ENCODE peak calls at places on chromosomes 12 and 14, in six cellular contexts. One of them, this sample, is unnamed.

GRCh38 chr12:124466200-124467128 is 100.9 kb downstream of the NCOR2 start:
- DNase-seq in fibroblast of lung: peak
- DNase-seq in CD8-positive, alpha-beta T cell: peak
- DNase-seq in transverse colon: peak
- DNase-seq in MM.1S: no peak
- DNase-seq in tibial artery: no peak
- DNase-seq in this sample: peak

GRCh38 chr14:21521526-21521925 is 4.6 kb downstream of the SALL2 start:
- DNase-seq in fibroblast of lung: peak
- DNase-seq in MM.1S: no peak
- DNase-seq in CD8-positive, alpha-beta T cell: no peak
- DNase-seq in tibial artery: no peak
- DNase-seq in transverse colon: no peak
- DNase-seq in this sample: no peak

GRCh38 chr14:60848066-60848465 is 113.5 kb downstream of the MNAT1 start:
- DNase-seq in transverse colon: no peak
- DNase-seq in MM.1S: no peak
- DNase-seq in tibial artery: no peak
- DNase-seq in fibroblast of lung: no peak
- DNase-seq in CD8-positive, alpha-beta T cell: no peak
- DNase-seq in this sample: no peak

GRCh38 chr12:108640802-108641445 is 7.2 kb upstream of the SELPLG start:
- DNase-seq in fibroblast of lung: peak
- DNase-seq in CD8-positive, alpha-beta T cell: no peak
- DNase-seq in MM.1S: peak
- DNase-seq in transverse colon: peak
- DNase-seq in tibial artery: peak
- DNase-seq in this sample: no peak

GRCh38 chr14:22767323-22767589 is 768 bp downstream of the OXA1L start:
- DNase-seq in fibroblast of lung: no peak
- DNase-seq in tibial artery: no peak
- DNase-seq in CD8-positive, alpha-beta T cell: no peak
- DNase-seq in transverse colon: no peak
- DNase-seq in MM.1S: no peak
- DNase-seq in this sample: no peak

GRCh38 chr12:108621161-108621560 is 12.5 kb downstream of the SELPLG start:
- DNase-seq in tibial artery: no peak
- DNase-seq in fibroblast of lung: no peak
- DNase-seq in MM.1S: no peak
- DNase-seq in transverse colon: no peak
- DNase-seq in CD8-positive, alpha-beta T cell: no peak
- DNase-seq in this sample: no peak

GRCh38 chr12:96047621-96048211 is 12.3 kb upstream of the LTA4H start:
- DNase-seq in MM.1S: peak
- DNase-seq in fibroblast of lung: peak
- DNase-seq in CD8-positive, alpha-beta T cell: no peak
- DNase-seq in transverse colon: peak
- DNase-seq in tibial artery: peak
- DNase-seq in this sample: no peak

GRCh38 chr12:14950982-14951746 is 10.2 kb downstream of the ARHGDIB start:
- DNase-seq in fibroblast of lung: peak
- DNase-seq in CD8-positive, alpha-beta T cell: peak
- DNase-seq in tibial artery: no peak
- DNase-seq in MM.1S: no peak
- DNase-seq in transverse colon: peak
- DNase-seq in this sample: no peak

GRCh38 chr12:214005-214736 is at the start of gene SLC6A12:
- DNase-seq in MM.1S: no peak
- DNase-seq in CD8-positive, alpha-beta T cell: no peak
- DNase-seq in tibial artery: no peak
- DNase-seq in fibroblast of lung: no peak
- DNase-seq in transverse colon: no peak
- DNase-seq in this sample: no peak

GRCh38 chr14:24802236-24802635 is 168.2 kb upstream of the GZMB start:
- DNase-seq in CD8-positive, alpha-beta T cell: no peak
- DNase-seq in MM.1S: no peak
- DNase-seq in transverse colon: no peak
- DNase-seq in fibroblast of lung: no peak
- DNase-seq in tibial artery: no peak
- DNase-seq in this sample: no peak

GRCh38 chr14:80356413-80356812 is 145.1 kb upstream of the DIO2 start:
- DNase-seq in fibroblast of lung: peak
- DNase-seq in tibial artery: no peak
- DNase-seq in MM.1S: no peak
- DNase-seq in transverse colon: no peak
- DNase-seq in CD8-positive, alpha-beta T cell: no peak
- DNase-seq in this sample: no peak

GRCh38 chr12:29317556-29318363 is 63.2 kb downstream of the ERGIC2 start:
- DNase-seq in MM.1S: peak
- DNase-seq in CD8-positive, alpha-beta T cell: peak
- DNase-seq in fibroblast of lung: peak
- DNase-seq in tibial artery: peak
- DNase-seq in transverse colon: peak
- DNase-seq in this sample: no peak

GRCh38 chr12:27119797-27120196 is 37.4 kb upstream of the C12orf71 start:
- DNase-seq in transverse colon: no peak
- DNase-seq in fibroblast of lung: no peak
- DNase-seq in MM.1S: no peak
- DNase-seq in tibial artery: no peak
- DNase-seq in CD8-positive, alpha-beta T cell: no peak
- DNase-seq in this sample: no peak

GRCh38 chr12:63018273-63018672 is 83.3 kb upstream of the PPM1H start:
- DNase-seq in CD8-positive, alpha-beta T cell: no peak
- DNase-seq in fibroblast of lung: no peak
- DNase-seq in transverse colon: no peak
- DNase-seq in MM.1S: no peak
- DNase-seq in tibial artery: no peak
- DNase-seq in this sample: no peak

GRCh38 chr14:20657216-20658211 is 16.0 kb upstream of the OR6S1 start:
- DNase-seq in fibroblast of lung: no peak
- DNase-seq in CD8-positive, alpha-beta T cell: peak
- DNase-seq in transverse colon: no peak
- DNase-seq in tibial artery: no peak
- DNase-seq in MM.1S: no peak
- DNase-seq in this sample: no peak

GRCh38 chr12:18552829-18553228 is 185.0 kb downstream of the PLCZ1 start:
- DNase-seq in CD8-positive, alpha-beta T cell: no peak
- DNase-seq in transverse colon: no peak
- DNase-seq in tibial artery: no peak
- DNase-seq in fibroblast of lung: no peak
- DNase-seq in MM.1S: no peak
- DNase-seq in this sample: no peak

GRCh38 chr12:115191342-115191741 is 507.4 kb upstream of the TBX3 start:
- DNase-seq in fibroblast of lung: no peak
- DNase-seq in MM.1S: no peak
- DNase-seq in tibial artery: no peak
- DNase-seq in CD8-positive, alpha-beta T cell: no peak
- DNase-seq in transverse colon: no peak
- DNase-seq in this sample: no peak

GRCh38 chr12:89824822-89825221 is 116.2 kb upstream of the ATP2B1 start:
- DNase-seq in MM.1S: no peak
- DNase-seq in CD8-positive, alpha-beta T cell: no peak
- DNase-seq in tibial artery: no peak
- DNase-seq in fibroblast of lung: no peak
- DNase-seq in transverse colon: no peak
- DNase-seq in this sample: no peak

GRCh38 chr12:104672501-104673265 is 215.9 kb downstream of the CHST11 start:
- DNase-seq in CD8-positive, alpha-beta T cell: no peak
- DNase-seq in MM.1S: no peak
- DNase-seq in tibial artery: peak
- DNase-seq in transverse colon: no peak
- DNase-seq in fibroblast of lung: peak
- DNase-seq in this sample: no peak

GRCh38 chr12:78441737-78442453 is 422.7 kb upstream of the SYT1 start:
- DNase-seq in transverse colon: no peak
- DNase-seq in MM.1S: no peak
- DNase-seq in tibial artery: no peak
- DNase-seq in fibroblast of lung: peak
- DNase-seq in CD8-positive, alpha-beta T cell: no peak
- DNase-seq in this sample: no peak

GRCh38 chr14:35331605-35332516 is 39.7 kb downstream of the PSMA6 start:
- DNase-seq in CD8-positive, alpha-beta T cell: no peak
- DNase-seq in transverse colon: peak
- DNase-seq in tibial artery: no peak
- DNase-seq in fibroblast of lung: peak
- DNase-seq in MM.1S: no peak
- DNase-seq in this sample: peak

GRCh38 chr12:93229494-93230310 is 148.0 kb upstream of the NUDT4 start:
- DNase-seq in transverse colon: no peak
- DNase-seq in MM.1S: no peak
- DNase-seq in tibial artery: no peak
- DNase-seq in fibroblast of lung: peak
- DNase-seq in CD8-positive, alpha-beta T cell: no peak
- DNase-seq in this sample: no peak

GRCh38 chr12:29655861-29656260 is 127.9 kb downstream of the TMTC1 start:
- DNase-seq in tibial artery: no peak
- DNase-seq in MM.1S: peak
- DNase-seq in CD8-positive, alpha-beta T cell: no peak
- DNase-seq in transverse colon: no peak
- DNase-seq in fibroblast of lung: peak
- DNase-seq in this sample: no peak

GRCh38 chr12:66217342-66217929 is 28.4 kb downstream of the IRAK3 start:
- DNase-seq in transverse colon: no peak
- DNase-seq in MM.1S: no peak
- DNase-seq in fibroblast of lung: no peak
- DNase-seq in CD8-positive, alpha-beta T cell: no peak
- DNase-seq in tibial artery: no peak
- DNase-seq in this sample: no peak

GRCh38 chr12:14450479-14450878 is 85.0 kb downstream of the ATF7IP start:
- DNase-seq in fibroblast of lung: no peak
- DNase-seq in MM.1S: no peak
- DNase-seq in CD8-positive, alpha-beta T cell: no peak
- DNase-seq in transverse colon: no peak
- DNase-seq in tibial artery: no peak
- DNase-seq in this sample: no peak

DNA sequence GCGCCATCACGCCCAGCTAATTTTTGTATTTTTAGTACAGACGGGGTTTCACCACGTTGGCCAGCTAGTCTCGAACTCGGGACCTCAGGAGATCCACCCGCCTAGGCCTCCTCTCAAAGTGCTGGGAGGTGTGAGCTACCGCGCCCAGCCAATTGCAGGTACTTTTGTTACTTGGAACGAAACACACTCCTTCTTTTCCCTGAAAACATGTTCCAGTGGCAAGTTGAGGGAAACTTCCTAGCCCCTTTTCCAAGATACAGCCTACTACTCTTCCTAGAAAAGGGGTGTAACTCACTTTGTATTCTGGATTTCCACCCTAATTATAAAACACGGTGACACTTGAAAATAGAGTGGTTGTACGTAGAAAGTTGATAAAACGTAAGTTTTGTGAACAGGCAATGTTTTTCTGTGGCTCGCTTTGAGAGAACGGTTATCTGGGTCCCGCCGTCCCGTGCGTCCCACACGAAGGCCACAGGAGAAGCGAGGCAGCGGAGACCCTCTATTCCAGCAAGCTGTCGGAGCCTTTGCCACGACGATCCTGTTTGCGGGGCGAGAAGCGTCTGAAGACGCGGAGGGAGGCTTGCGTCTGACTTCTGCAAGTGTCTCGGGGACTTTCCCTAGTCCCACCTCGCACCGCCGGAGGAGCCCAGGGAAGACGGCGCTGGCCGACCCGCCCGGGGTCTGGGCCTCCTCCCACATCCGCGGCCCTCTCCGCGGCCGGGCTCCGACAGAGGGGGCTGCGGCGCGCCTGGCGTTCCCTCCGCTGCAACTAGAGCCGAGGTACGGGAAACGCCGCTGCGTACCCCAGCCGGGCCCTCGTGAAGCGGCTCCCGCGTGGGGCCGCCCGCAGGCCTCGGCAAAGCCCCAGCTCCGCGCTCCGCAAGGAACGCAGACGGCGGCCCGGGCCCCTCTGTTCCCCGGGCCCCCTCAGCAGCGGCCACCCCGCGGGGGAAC is 745 bp downstream of the CDCA4 start:
- DNase-seq in MM.1S: peak
- DNase-seq in transverse colon: peak
- DNase-seq in CD8-positive, alpha-beta T cell: peak
- DNase-seq in tibial artery: no peak
- DNase-seq in fibroblast of lung: peak
- DNase-seq in this sample: peak
- TF ChIP-seq CTCF in MM.1S: no peak
- TF ChIP-seq CTCF in transverse colon: no peak
- TF ChIP-seq CTCF in CD8-positive, alpha-beta T cell: no peak
- TF ChIP-seq CTCF in tibial artery: no peak
- TF ChIP-seq CTCF in fibroblast of lung: no peak
- TF ChIP-seq CTCF in this sample: no peak

DNA sequence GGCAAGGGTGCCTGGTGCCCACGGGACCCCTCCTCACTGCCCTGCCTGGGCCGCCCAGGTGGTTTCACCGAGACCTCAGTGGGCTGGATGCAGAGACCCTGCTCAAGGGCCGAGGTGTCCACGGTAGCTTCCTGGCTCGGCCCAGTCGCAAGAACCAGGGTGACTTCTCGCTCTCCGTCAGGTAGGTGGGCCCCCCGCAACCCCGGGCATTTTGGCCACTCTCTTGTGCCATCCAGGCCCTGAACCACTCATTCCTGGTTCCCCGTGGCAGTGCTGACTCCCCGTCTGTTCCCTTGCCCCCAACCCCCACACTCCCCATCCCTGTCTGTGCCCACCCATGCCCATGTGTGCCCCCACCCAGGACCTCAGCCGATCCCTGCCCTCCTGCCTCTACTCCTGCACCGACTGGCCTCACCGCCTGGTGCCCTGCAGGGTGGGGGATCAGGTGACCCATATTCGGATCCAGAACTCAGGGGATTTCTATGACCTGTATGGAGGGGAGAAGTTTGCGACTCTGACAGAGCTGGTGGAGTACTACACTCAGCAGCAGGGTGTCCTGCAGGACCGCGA is 480 bp downstream of the PTPN6 start:
- DNase-seq in fibroblast of lung: no peak
- DNase-seq in transverse colon: no peak
- DNase-seq in CD8-positive, alpha-beta T cell: no peak
- DNase-seq in tibial artery: no peak
- DNase-seq in MM.1S: no peak
- DNase-seq in this sample: no peak
- H3K4me3 ChIP-seq in fibroblast of lung: no peak
- H3K4me3 ChIP-seq in transverse colon: peak
- H3K4me3 ChIP-seq in CD8-positive, alpha-beta T cell: peak
- H3K4me3 ChIP-seq in tibial artery: peak
- H3K4me3 ChIP-seq in MM.1S: peak
- H3K4me3 ChIP-seq in this sample: peak

DNA sequence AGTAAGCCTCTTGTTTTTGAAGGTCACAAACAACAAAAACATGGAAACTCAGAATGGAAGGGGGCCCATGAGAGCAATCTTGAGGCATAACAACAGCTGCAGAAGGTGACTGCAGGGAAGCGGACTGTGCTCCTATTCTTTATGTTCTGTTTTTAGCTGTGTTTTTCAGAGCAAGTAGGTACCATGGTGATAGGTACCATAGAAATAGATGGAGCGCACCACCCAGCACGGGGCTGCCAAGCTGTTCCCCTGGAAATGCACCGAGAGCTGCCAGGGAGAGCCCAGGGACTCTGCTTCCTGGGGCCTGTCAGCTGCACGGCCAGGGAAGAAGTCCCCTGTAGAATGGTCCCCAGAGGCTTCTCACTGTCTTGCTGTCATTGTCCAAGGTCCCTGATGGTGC is 32.8 kb downstream of the DGLUCY start:
- DNase-seq in CD8-positive, alpha-beta T cell: no peak
- DNase-seq in tibial artery: no peak
- DNase-seq in fibroblast of lung: no peak
- DNase-seq in transverse colon: no peak
- DNase-seq in MM.1S: no peak
- DNase-seq in this sample: no peak
- H3K27ac ChIP-seq in CD8-positive, alpha-beta T cell: no peak
- H3K27ac ChIP-seq in tibial artery: no peak
- H3K27ac ChIP-seq in fibroblast of lung: no peak
- H3K27ac ChIP-seq in transverse colon: no peak
- H3K27ac ChIP-seq in MM.1S: no peak
- H3K27ac ChIP-seq in this sample: no peak

GRCh38 chr12:39587247-39587646 is 32.4 kb downstream of the ABCD2 start:
- DNase-seq in MM.1S: peak
- DNase-seq in fibroblast of lung: no peak
- DNase-seq in tibial artery: no peak
- DNase-seq in transverse colon: no peak
- DNase-seq in CD8-positive, alpha-beta T cell: peak
- DNase-seq in this sample: no peak
- TF ChIP-seq CTCF in MM.1S: peak
- TF ChIP-seq CTCF in fibroblast of lung: peak
- TF ChIP-seq CTCF in tibial artery: peak
- TF ChIP-seq CTCF in transverse colon: no peak
- TF ChIP-seq CTCF in CD8-positive, alpha-beta T cell: peak
- TF ChIP-seq CTCF in this sample: no peak

This sample was measured in Peyer's patch.